ENCODE peak calls at places on chromosomes 1 and 21, in four cellular contexts. O is HFF-Myc, X is lower leg skin, F is heart left ventricle. E is an unnamed sample.

GRCh38 chr1:10495475-10495817 is 20.7 kb downstream of the PEX14 start:
- DNase-seq in O (no peak), X (no peak), F (no peak), E (no peak)

GRCh38 chr1:119093721-119094120 is 46.7 kb downstream of the WARS2 start:
- DNase-seq in O (no peak), X (no peak), F (no peak), E (no peak)

GRCh38 chr1:168259567-168259966 is 21.1 kb upstream of the TBX19 start:
- DNase-seq in O (no peak), X (no peak), F (no peak), E (no peak)

GRCh38 chr1:2303016-2303775 is 75.1 kb downstream of the SKI start:
- DNase-seq in O (no peak), X (no peak), F (no peak), E (no peak)

GRCh38 chr1:31102501-31102950 is 37.0 kb upstream of the PUM1 start:
- DNase-seq in O (peak; percentile 65), X (no peak), F (no peak), E (peak; percentile 41)

GRCh38 chr1:220326578-220326977 is 54.3 kb upstream of the RAB3GAP2 start:
- DNase-seq in O (peak; percentile 9), X (no peak), F (no peak), E (peak; percentile 28)

GRCh38 chr21:15557925-15558324 is 171.9 kb upstream of the USP25 start:
- DNase-seq in O (no peak), X (no peak), F (no peak), E (no peak)

GRCh38 chr21:21851205-21851604 is 853.0 kb downstream of the NCAM2 start:
- DNase-seq in O (no peak), X (no peak), F (no peak), E (no peak)

GRCh38 chr1:235516862-235517446 is 12.7 kb upstream of the B3GALNT2 start:
- DNase-seq in O (no peak), X (no peak), F (no peak), E (no peak)

GRCh38 chr1:225933072-225933471 is 7.9 kb downstream of the LEFTY2 start:
- DNase-seq in O (no peak), X (no peak), F (no peak), E (peak; percentile 40)

GRCh38 chr1:245797592-245798366 is 643.0 kb downstream of the KIF26B start:
- DNase-seq in O (no peak), X (no peak), F (no peak), E (no peak)

GRCh38 chr1:5770981-5771765 is 221.1 kb downstream of the NPHP4 start:
- DNase-seq in O (no peak), X (no peak), F (no peak), E (no peak)

GRCh38 chr1:35706846-35707245 is 11.8 kb downstream of the C1orf216 start:
- DNase-seq in O (no peak), X (no peak), F (no peak), E (no peak)

GRCh38 chr1:218211241-218211640 is 73.9 kb upstream of the RRP15 start:
- DNase-seq in O (no peak), X (no peak), F (no peak), E (peak; percentile 26)

GRCh38 chr1:165456861-165457260 is 11.9 kb upstream of the RXRG start:
- DNase-seq in O (no peak), X (no peak), F (no peak), E (no peak)

GRCh38 chr1:177800386-177801058 is 169.3 kb downstream of the SEC16B start:
- DNase-seq in O (peak; percentile 25), X (no peak), F (no peak), E (peak; percentile 46)

GRCh38 chr1:226481133-226481532 is 67.4 kb upstream of the STUM start:
- DNase-seq in O (no peak), X (no peak), F (no peak), E (no peak)

GRCh38 chr1:234996245-234996757 is 132.3 kb downstream of the TOMM20 start:
- DNase-seq in O (no peak), X (peak; percentile 57), F (no peak), E (no peak)

GRCh38 chr21:35578831-35579470 is 481.4 kb downstream of the SETD4 start:
- DNase-seq in O (no peak), X (no peak), F (no peak), E (peak; percentile 47)

GRCh38 chr1:200653022-200653462 is 16.7 kb downstream of the DDX59 start:
- DNase-seq in O (no peak), X (no peak), F (no peak), E (no peak)
- H3K4me3 ChIP-seq in O (no peak overlapping the region), X (no peak overlapping the region), F (no peak overlapping the region), E (no peak overlapping the region)

DNA sequence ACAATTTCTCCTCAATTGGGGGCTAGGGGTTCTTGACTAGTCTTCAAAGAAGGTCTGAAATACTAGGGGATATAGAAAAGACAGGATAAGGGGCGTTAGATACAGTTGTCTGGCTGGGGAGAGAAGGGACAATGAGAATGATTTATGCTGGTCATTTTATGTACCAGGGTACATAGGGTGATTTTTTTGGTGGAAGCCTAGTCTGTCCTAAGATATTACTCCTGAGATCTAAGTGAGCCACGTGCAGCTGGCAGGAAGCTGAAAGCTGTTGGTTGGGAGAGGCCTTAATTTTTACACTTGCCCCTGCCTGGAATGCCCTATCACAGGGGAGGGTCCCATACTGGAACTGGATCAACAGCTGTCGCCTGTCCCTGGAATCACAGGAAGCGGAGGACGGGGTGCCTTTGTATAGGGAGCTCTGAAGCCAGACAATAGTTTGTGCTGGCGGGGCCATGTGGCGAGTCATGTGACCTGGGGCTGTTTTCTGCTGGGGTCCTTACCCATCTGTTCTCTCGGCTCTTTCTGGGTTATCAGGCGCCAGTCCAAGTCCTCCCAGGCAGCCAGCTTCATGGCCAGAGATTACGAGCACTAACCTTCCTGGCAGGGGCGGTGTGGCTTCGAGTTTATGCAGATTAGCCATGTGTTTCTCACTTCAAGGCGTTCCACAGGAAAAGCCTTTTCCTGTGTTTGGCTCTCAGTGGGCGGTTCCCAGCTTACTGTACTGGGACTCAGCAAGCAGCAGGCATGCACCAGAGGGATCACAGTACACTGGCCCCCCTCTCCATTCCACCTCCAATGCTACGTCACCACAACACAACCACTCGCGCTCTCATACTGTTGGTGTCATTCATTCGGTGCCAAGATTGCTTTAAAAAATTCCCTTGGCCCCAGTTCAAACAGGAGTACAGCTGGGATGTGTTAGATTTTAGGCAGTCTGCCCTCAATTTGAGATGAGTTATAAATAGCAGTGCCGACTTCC is 27.5 kb downstream of the ARID1A start:
- DNase-seq in O (peak; percentile 98), X (peak; percentile 92), F (peak; percentile 90), E (peak; percentile 97)
- H3K4me3 ChIP-seq in O (no peak overlapping the region), X (no peak overlapping the region), F (no peak overlapping the region), E (no peak overlapping the region)

DNA sequence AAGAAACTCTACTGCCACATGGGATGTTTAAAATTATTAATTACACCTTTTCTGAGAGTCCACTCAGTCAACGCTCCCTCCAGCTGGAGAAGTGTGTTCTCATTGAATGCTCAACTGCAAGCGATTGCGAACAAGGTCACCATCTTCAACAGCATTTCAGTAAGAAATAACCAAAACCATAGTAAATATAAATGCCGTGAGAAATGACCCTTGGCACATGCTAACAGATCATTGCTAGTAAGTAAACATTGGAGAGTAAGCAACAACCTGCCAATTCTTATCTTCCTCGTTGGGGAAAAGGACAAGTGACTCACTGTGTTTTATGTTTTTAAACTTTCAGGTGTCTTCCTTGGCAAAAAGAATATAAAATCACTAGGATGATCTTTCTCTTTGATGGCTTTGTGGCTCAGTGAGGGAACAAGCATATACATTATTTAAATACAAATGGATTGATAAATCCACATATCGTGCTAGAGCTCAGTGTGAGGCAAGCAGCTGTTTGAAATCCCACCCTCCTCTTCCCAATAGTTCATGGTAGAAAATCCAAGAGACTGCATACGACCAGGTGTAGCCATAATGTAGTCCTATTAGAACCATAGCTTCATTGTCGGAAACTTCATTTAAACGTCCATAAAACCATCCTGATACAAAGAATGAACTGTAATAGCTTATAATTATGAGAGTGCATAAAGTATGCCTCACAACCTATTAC is 214.6 kb downstream of the GRIK1 start:
- DNase-seq in O (no peak), X (no peak), F (no peak), E (no peak)
- H3K4me3 ChIP-seq in O (no peak overlapping the region), X (no peak overlapping the region), F (no peak overlapping the region), E (no peak overlapping the region)

GRCh38 chr1:192251735-192252134 is 65.1 kb upstream of the RGS21 start:
- DNase-seq in O (no peak), X (no peak), F (no peak), E (no peak)
- H3K4me3 ChIP-seq in O (no peak overlapping the region), X (no peak overlapping the region), F (no peak overlapping the region), E (no peak overlapping the region)

GRCh38 chr1:159935719-159936283 is 9.6 kb downstream of the IGSF9 start:
- DNase-seq in O (no peak), X (no peak), F (no peak), E (no peak)

GRCh38 chr1:159935305-159935704 is 10.0 kb upstream of the TAGLN2 start:
- DNase-seq in O (no peak), X (no peak), F (no peak), E (no peak)

GRCh38 chr1:159937014-159937750 is 8.2 kb downstream of the IGSF9 start:
- DNase-seq in O (no peak), X (no peak), F (no peak), E (no peak)

GRCh38 chr1:159938221-159938852 is 7.1 kb downstream of the IGSF9 start:
- DNase-seq in O (no peak), X (no peak), F (no peak), E (no peak)

DNA sequence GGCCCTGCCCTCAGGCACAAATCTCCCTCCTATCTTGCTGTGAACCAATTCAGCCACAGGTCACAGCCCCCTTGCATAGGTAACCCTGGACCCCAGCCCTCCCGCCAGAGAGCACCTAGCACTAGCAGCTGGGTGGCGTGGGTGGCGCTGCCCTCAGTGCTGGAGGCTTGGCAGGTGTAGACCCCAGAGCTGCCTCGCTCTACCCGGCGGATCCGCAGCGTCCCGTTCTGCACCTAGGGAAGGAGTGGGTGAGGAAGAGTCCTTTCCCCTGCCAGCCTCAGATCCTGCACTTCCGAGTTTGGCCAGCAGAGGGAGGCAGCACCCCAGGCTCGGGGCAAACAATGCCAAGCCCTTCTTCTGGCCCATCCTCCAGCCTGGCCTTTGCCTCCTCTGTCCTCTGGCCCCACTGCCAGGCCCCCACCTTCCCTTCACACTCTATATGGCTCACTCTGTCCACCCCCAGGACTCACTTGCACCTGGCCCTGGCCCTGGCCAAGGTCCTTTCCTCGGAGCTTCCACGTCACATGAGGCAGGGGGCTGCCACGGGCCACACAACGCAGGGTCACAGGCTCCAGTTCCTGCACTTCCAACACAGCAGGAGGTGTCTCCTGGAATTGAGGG is 9.0 kb downstream of the IGSF9 start:
- DNase-seq in O (no peak), X (peak; percentile 96), F (peak; percentile 71), E (no peak)
- H3K4me3 ChIP-seq in O (no peak overlapping the region), X (no peak overlapping the region), F (no peak overlapping the region), E (no peak overlapping the region)